ENCODE peak calls at places on chromosomes 6 and 20, in nine cellular contexts. M is CD4-positive, alpha-beta T cell; H is endodermal cell; Z is progenitor cell of endocrine pancreas; P is DND-41; K is nephron progenitor cell; X is cardiac muscle cell; O is left ventricle myocardium inferior; R is astrocyte of the spinal cord. W is an unnamed sample.

GRCh38 chr6:131197716-131198115 is 62.4 kb downstream of the AKAP7 start:
- DNase-seq in M (no peak), H (no peak), Z (no peak), P (peak), K (no peak), X (no peak), O (no peak), R (no peak), W (no peak)

GRCh38 chr6:88374556-88374955 is 208.4 kb upstream of the CNR1 start:
- DNase-seq in M (no peak), H (no peak), Z (no peak), P (no peak), K (no peak), X (no peak), O (no peak), R (no peak), W (no peak)

GRCh38 chr20:33481431-33481941 is 8.4 kb upstream of the CBFA2T2 start:
- DNase-seq in M (no peak), H (no peak), Z (no peak), P (no peak), K (no peak), X (no peak), O (no peak), R (no peak), W (no peak)

GRCh38 chr6:158353851-158354508 is 41.7 kb downstream of the TULP4 start:
- DNase-seq in M (no peak), H (no peak), Z (no peak), P (no peak), K (no peak), X (peak), O (no peak), R (peak), W (no peak)

GRCh38 chr6:12344949-12345693 is 55.0 kb downstream of the EDN1 start:
- DNase-seq in M (no peak), H (no peak), Z (no peak), P (no peak), K (no peak), X (no peak), O (no peak), R (no peak), W (no peak)

GRCh38 chr6:122388945-122389344 is 10.5 kb upstream of the HSF2 start:
- DNase-seq in M (no peak), H (no peak), Z (no peak), P (no peak), K (no peak), X (no peak), O (no peak), R (no peak), W (no peak)

GRCh38 chr6:4371207-4371921 is 236.0 kb upstream of the ECI2 start:
- DNase-seq in M (no peak), H (peak), Z (no peak), P (no peak), K (no peak), X (peak), O (peak), R (peak), W (no peak)

GRCh38 chr6:124577734-124578281 is 384.4 kb upstream of the RNF217 start:
- DNase-seq in M (no peak), H (peak), Z (no peak), P (no peak), K (no peak), X (no peak), O (no peak), R (no peak), W (no peak)

GRCh38 chr20:34579191-34579661 is 20.7 kb downstream of the MAP1LC3A start:
- DNase-seq in M (no peak), H (no peak), Z (no peak), P (no peak), K (no peak), X (peak), O (peak), R (peak), W (no peak)

GRCh38 chr20:19995220-19995863 is 21.8 kb upstream of the NAA20 start:
- DNase-seq in M (peak), H (no peak), Z (no peak), P (peak), K (no peak), X (peak), O (no peak), R (peak), W (no peak)

GRCh38 chr20:53739799-53740785 is 146.5 kb upstream of the ZNF217 start:
- DNase-seq in M (no peak), H (no peak), Z (no peak), P (no peak), K (no peak), X (peak), O (no peak), R (no peak), W (no peak)

GRCh38 chr6:7052441-7052936 is 55.3 kb upstream of the RREB1 start:
- DNase-seq in M (no peak), H (peak), Z (no peak), P (peak), K (peak), X (peak), O (peak), R (peak), W (peak)

GRCh38 chr6:139748353-139749146 is 374.1 kb upstream of the CITED2 start:
- DNase-seq in M (no peak), H (no peak), Z (no peak), P (no peak), K (no peak), X (peak), O (no peak), R (no peak), W (no peak)

GRCh38 chr6:37182736-37183590 is 13.0 kb downstream of the PIM1 start:
- DNase-seq in M (peak), H (no peak), Z (no peak), P (peak), K (no peak), X (peak), O (no peak), R (no peak), W (no peak)

GRCh38 chr20:42749548-42749947 is 440.2 kb downstream of the PTPRT start:
- DNase-seq in M (no peak), H (no peak), Z (no peak), P (no peak), K (no peak), X (no peak), O (no peak), R (no peak), W (no peak)

GRCh38 chr6:161618816-161619454 is 345.1 kb upstream of the AGPAT4 start:
- DNase-seq in M (no peak), H (peak), Z (no peak), P (no peak), K (peak), X (peak), O (peak), R (peak), W (peak)
- TF ChIP-seq CTCF in M (no peak), H (peak), Z (peak), P (no peak), K (peak), X (peak), O (peak), R (peak), W (peak)

DNA sequence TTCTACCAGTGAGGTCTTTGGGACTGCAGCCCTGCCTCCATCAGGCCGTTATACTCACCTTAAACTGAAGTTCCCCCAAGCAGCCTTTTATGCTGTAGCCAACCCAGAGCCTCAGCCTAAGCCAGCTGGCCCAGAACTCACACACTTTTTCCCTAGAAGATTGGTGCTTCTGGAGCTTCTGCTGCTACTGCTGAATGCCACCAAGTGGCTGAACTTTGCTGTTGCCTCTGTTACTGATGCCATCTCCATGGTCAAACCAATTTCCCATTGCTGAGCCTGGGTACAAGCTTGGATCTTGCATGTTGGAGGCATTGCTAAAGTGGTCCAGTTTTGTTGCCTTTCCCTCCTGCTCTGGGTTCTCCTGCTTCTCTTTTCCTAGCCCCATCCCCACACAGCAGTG is 15.0 kb upstream of the TBX18 start:
- DNase-seq in M (no peak), H (peak), Z (no peak), P (no peak), K (no peak), X (no peak), O (no peak), R (no peak), W (peak)
- TF ChIP-seq CTCF in M (no peak), H (peak), Z (no peak), P (peak), K (no peak), X (no peak), O (no peak), R (peak), W (peak)

GRCh38 chr6:15892369-15892768 is 229.5 kb upstream of the DTNBP1 start:
- DNase-seq in M (no peak), H (no peak), Z (no peak), P (no peak), K (no peak), X (peak), O (peak), R (no peak), W (no peak)

GRCh38 chr6:15897063-15897934 is 231.6 kb upstream of the MYLIP start:
- DNase-seq in M (no peak), H (no peak), Z (no peak), P (no peak), K (no peak), X (peak), O (peak), R (no peak), W (no peak)

GRCh38 chr6:15894973-15895858 is 232.4 kb upstream of the DTNBP1 start:
- DNase-seq in M (no peak), H (no peak), Z (no peak), P (no peak), K (no peak), X (no peak), O (no peak), R (no peak), W (no peak)

GRCh38 chr6:15888798-15889772 is 226.3 kb upstream of the DTNBP1 start:
- DNase-seq in M (no peak), H (no peak), Z (no peak), P (no peak), K (no peak), X (peak), O (no peak), R (no peak), W (no peak)

DNA sequence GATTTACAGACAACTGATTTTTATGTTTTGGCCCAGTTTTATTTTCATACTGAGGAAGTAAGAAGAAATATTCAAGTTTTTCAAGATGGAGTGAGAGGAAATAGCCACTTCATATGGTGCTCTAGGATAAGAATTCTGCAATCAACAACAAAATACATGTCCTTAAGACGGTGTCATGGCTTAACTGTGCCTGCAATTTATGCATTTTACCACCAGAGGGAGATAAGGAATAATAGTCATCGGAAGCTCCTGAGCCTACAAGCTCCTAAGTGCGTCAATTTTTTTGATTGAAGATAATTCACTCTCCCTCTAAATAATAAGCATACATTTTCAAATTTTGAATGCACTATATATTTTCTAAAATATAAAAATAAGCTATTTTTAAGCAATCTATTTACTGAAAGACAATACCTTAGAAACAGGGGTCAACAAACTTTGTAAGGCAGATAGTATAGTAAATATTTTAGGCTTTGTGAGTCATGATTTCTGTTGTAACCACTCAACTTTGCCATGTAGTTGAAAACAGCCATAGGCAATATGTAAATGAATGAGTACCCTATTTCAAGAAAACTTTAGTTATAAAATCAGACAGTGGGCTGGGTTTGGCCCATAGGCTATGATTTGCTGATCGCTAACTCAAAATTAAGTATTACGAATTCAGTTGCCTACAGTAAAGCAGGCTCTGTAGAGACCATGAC is 230.9 kb upstream of the DTNBP1 start:
- DNase-seq in M (no peak), H (no peak), Z (no peak), P (no peak), K (no peak), X (peak), O (no peak), R (peak), W (no peak)
- TF ChIP-seq CTCF in M (no peak), H (peak), Z (peak), P (peak), K (peak), X (peak), O (peak), R (peak), W (peak)

GRCh38 chr20:56778765-56779195 is 149.7 kb downstream of the TFAP2C start:
- DNase-seq in M (no peak), H (peak), Z (no peak), P (peak), K (no peak), X (peak), O (peak), R (peak), W (peak)

GRCh38 chr20:56781108-56781739 is 152.1 kb downstream of the TFAP2C start:
- DNase-seq in M (no peak), H (no peak), Z (no peak), P (no peak), K (no peak), X (peak), O (no peak), R (peak), W (no peak)

GRCh38 chr20:56779452-56780143 is 150.5 kb downstream of the TFAP2C start:
- DNase-seq in M (no peak), H (peak), Z (no peak), P (peak), K (no peak), X (no peak), O (no peak), R (no peak), W (peak)

GRCh38 chr20:56783826-56784225 is 154.7 kb downstream of the TFAP2C start:
- DNase-seq in M (no peak), H (no peak), Z (no peak), P (no peak), K (no peak), X (no peak), O (no peak), R (no peak), W (no peak)

DNA sequence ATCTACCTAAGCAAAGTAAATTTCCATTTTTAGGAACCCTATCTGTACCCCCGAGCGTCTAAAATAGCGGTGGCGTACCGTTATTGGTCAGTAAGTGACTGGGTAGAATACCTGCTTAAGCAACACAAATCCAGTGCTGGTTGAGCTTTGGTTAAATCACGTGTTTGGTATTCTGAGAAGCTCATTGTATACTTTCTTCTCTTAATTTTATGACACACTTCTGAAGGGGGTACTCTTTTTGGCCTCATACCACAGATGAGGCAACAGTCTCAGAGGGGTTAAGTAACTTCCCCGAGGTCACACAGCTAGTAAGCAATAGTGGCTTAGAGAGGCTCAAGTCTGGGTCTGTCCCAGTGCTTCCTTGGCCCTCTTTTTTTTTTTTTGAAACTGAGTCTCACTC is 151.2 kb downstream of the TFAP2C start:
- DNase-seq in M (no peak), H (no peak), Z (no peak), P (no peak), K (no peak), X (no peak), O (no peak), R (no peak), W (no peak)
- TF ChIP-seq CTCF in M (no peak), H (no peak), Z (no peak), P (no peak), K (no peak), X (no peak), O (no peak), R (no peak), W (no peak)

DNA sequence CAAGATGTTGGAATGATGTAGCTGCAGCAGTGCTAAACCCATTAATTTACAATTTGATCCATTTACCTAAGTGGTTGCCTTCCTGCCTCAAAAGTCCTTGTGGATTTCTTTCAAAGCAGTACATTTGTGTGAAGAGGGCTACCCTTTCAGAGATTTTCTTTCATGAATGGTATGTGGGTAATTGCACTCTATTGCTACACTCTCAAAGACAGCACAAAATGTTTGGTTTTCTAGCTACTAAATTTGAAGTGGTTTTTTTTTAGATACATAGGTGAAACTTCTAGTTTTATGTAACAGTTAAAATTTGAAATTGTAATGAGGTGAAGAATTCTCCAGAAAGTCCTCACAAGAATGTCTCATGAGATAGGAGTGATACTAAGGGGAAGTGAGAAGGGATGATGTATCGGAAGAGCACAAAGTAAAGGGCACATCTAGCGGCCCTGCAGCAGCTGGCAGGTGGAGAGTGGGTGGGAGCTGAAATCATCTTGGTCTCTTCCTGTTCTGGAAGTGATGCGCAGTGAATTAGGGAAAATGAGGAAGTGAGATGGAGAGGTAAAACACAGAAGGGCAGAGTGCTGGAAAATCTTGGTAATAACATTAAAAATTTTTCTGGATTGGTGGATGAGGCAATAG is 236.8 kb upstream of the MAN1A1 start:
- DNase-seq in M (no peak), H (no peak), Z (no peak), P (no peak), K (no peak), X (no peak), O (no peak), R (no peak), W (no peak)
- TF ChIP-seq CTCF in M (no peak), H (no peak), Z (no peak), P (no peak), K (no peak), X (no peak), O (no peak), R (no peak), W (no peak)

DNA sequence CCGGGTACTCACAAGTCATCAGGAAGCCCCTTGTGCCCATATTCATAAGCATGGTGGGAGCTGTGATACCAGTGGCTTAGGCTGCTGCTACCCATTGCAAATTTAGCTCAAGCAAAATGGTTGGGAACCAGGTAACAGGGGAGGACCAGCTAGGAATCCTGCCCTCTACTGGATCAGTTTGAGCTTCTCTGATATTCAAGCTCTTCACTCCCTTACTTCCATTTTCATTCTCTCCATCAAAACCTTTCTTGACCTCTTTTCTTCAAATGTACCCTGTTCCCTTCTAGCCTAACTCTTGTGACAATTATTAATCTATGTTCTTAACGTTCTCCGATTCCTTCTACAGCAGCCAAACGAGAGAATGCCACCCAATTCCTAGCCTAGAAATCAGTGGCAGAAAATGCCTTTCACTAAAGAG is 9.7 kb downstream of the NOL7 start:
- DNase-seq in M (no peak), H (peak), Z (no peak), P (peak), K (no peak), X (peak), O (no peak), R (peak), W (peak)
- TF ChIP-seq CTCF in M (peak), H (peak), Z (peak), P (peak), K (peak), X (peak), O (peak), R (peak), W (peak)

GRCh38 chr20:58864346-58864745 is 11.8 kb downstream of the GNAS start:
- DNase-seq in M (no peak), H (no peak), Z (no peak), P (no peak), K (no peak), X (no peak), O (no peak), R (no peak), W (no peak)
- TF ChIP-seq CTCF in M (peak), H (peak), Z (peak), P (peak), K (no peak), X (no peak), O (peak), R (no peak), W (peak)

DNA sequence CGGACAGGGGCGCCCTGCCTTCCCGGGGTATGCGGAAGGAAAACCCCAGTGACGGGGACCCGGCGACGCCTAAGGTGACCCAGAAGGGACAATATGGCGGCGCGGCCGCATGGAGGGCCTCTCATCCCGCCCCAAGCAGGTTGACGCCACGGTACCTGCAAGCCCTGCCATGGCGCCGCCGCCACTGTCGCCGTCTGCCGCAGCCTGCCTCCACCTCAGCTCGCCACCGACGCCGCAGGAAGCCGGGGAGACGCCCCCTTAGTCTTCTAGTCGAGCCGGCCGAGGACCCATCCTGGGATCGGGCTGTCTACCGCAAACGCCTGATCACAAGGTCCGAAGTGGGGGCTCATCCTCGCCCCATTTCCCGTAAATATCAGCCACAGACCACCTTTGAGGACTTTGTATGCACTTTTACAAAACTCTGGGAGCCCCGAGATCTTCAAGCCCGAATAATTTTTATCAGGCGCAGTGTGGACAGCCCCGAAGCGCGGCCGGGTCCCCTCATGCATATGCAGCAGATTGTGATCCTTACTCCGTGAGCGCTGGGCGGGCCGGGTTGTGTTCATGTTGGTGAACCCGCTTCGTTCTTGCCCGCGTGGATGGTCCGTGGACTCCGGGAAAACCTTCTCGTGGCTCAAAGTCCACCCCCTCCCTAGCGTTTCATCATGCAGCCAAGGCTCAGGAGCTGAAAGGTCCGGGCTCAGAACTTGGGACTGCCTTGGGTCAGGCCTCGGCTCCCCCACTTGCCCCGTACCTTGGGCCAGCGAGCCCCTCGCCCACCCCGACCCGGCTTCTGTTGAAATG is at the start of gene BLCAP:
- DNase-seq in M (peak), H (peak), Z (peak), P (peak), K (peak), X (peak), O (peak), R (peak), W (peak)
- TF ChIP-seq CTCF in M (no peak), H (no peak), Z (no peak), P (peak), K (no peak), X (no peak), O (no peak), R (no peak), W (no peak)

DNA sequence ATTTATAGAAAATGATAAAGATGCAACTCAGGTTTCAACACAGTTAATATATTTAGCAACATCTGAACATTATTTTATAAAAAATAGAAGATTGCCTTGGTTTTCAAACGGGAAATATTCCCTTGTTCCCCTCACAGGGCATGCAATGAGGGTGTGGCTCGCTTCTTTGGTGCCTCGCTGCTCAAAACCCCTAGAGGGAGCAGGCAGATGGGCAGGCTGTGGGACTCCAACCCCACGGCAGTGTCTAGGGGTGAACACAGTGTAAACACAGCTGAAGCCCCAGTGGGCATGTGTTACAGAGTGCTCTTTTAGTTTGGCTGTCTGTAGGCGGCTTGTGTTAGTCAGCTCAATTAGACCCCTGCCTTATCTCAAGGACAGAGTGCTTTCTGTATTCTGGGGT is 560.8 kb upstream of the IMPG1 start:
- DNase-seq in M (no peak), H (peak), Z (no peak), P (no peak), K (no peak), X (no peak), O (no peak), R (no peak), W (peak)
- TF ChIP-seq CTCF in M (no peak), H (peak), Z (peak), P (no peak), K (no peak), X (no peak), O (no peak), R (no peak), W (peak)

W was measured in H9.